ENCODE peak calls at places on chromosomes 11 and 22, in five cellular contexts. V, E, S, D and O are unnamed samples.
A peak's percentile ranks its signal among the peaks of the same experiment; 100 is the strongest.

GRCh38 chr11:104761511-104761910 is 136.7 kb downstream of the CASP12 start:
- DNase-seq in V (no peak), E (no peak), S (no peak), D (no peak), O (no peak)

GRCh38 chr11:7538023-7538422 is 24.2 kb downstream of the PPFIBP2 start:
- DNase-seq in V (no peak), E (no peak), S (peak; percentile 14), D (peak; percentile 58), O (no peak)

GRCh38 chr11:97989121-97989520 is 1031.6 kb upstream of the CNTN5 start:
- DNase-seq in V (no peak), E (no peak), S (no peak), D (no peak), O (no peak)

GRCh38 chr22:37198290-37199102 is 10.4 kb upstream of the C1QTNF6 start:
- DNase-seq in V (peak; percentile 86), E (peak; percentile 93), S (peak; percentile 70), D (peak; percentile 91), O (peak; percentile 91)

GRCh38 chr11:59822989-59823566 is 12.5 kb upstream of the MRPL16 start:
- DNase-seq in V (no peak), E (peak; percentile 57), S (peak; percentile 70), D (peak; percentile 41), O (peak; percentile 34)

GRCh38 chr11:34928960-34929680 is 12.7 kb downstream of the PDHX start:
- DNase-seq in V (no peak), E (no peak), S (peak; percentile 34), D (no peak), O (no peak)

GRCh38 chr22:24289781-24290181 is 19.1 kb downstream of the SPECC1L start:
- DNase-seq in V (no peak), E (no peak), S (peak; percentile 47), D (no peak), O (no peak)

GRCh38 chr11:27722117-27722844 is 22.0 kb upstream of the BDNF start:
- DNase-seq in V (no peak), E (peak; percentile 27), S (peak; percentile 32), D (no peak), O (peak; percentile 33)

GRCh38 chr11:116901211-116901610 is 63.8 kb upstream of the APOA1 start:
- DNase-seq in V (no peak), E (no peak), S (no peak), D (no peak), O (no peak)

GRCh38 chr22:44129614-44129976 is 51.1 kb upstream of the PARVG start:
- DNase-seq in V (no peak), E (no peak), S (no peak), D (no peak), O (no peak)

GRCh38 chr11:64763804-64764611 is 4.2 kb upstream of the PYGM start:
- DNase-seq in V (no peak), E (no peak), S (no peak), D (no peak), O (no peak)

GRCh38 chr11:64766881-64767280 is 7.1 kb upstream of the PYGM start:
- DNase-seq in V (no peak), E (no peak), S (no peak), D (no peak), O (no peak)

GRCh38 chr11:64765841-64766682 is 6.3 kb upstream of the PYGM start:
- DNase-seq in V (no peak), E (no peak), S (no peak), D (no peak), O (no peak)

GRCh38 chr11:64764753-64765152 is 5.0 kb upstream of the PYGM start:
- DNase-seq in V (no peak), E (no peak), S (no peak), D (no peak), O (no peak)

GRCh38 chr11:64765291-64765803 is 5.6 kb upstream of the PYGM start:
- DNase-seq in V (no peak), E (no peak), S (no peak), D (no peak), O (no peak)
- TF ChIP-seq CTCF in V (no peak), E (no peak), S (peak; percentile 21), D (no peak), O (peak; percentile 21)

GRCh38 chr22:32446321-32446720 is 17.9 kb downstream of the BPIFC start:
- DNase-seq in V (no peak), E (no peak), S (no peak), D (no peak), O (no peak)

GRCh38 chr22:32448980-32449379 is 15.3 kb downstream of the BPIFC start:
- DNase-seq in V (no peak), E (no peak), S (no peak), D (no peak), O (no peak)

GRCh38 chr22:32444068-32444467 is 20.2 kb downstream of the BPIFC start:
- DNase-seq in V (peak; percentile 4), E (peak; percentile 44), S (no peak), D (no peak), O (peak; percentile 15)
- TF ChIP-seq CTCF in V (no peak), E (no peak), S (no peak), D (no peak), O (no peak)

GRCh38 chr11:57641011-57641410 is 8.7 kb downstream of the YPEL4 start:
- DNase-seq in V (no peak), E (peak; percentile 42), S (peak; percentile 43), D (no peak), O (no peak)
- TF ChIP-seq CTCF in V (no peak), E (peak; percentile 12), S (peak; percentile 69), D (no peak), O (no peak)

DNA sequence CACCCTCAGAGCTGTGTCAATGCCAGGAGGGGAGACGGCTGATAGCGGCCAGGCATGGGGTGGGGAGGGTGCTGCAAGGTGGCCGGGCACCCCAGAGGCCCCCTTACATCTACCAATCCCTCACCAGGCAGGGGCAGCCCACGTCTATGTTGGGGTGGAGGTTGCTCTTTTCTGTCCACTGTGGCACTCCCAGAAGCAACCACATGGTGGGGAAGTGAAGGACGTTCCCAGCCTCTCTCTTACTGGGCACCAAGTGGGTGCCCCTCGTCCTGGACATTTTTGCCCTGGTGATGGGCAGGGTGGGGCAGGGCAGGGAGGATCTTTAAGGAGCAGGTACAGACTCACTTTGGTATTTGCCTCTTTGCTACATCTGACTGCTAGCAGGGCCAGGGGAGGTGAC is 47.5 kb downstream of the NECTIN1 start:
- DNase-seq in V (no peak), E (no peak), S (no peak), D (no peak), O (no peak)
- TF ChIP-seq CTCF in V (peak; percentile 35), E (no peak), S (peak; percentile 36), D (no peak), O (no peak)

GRCh38 chr11:112000703-112001102 is 24.5 kb upstream of the DLAT start:
- DNase-seq in V (no peak), E (no peak), S (no peak), D (no peak), O (no peak)

GRCh38 chr11:111992456-111992855 is 32.8 kb upstream of the DLAT start:
- DNase-seq in V (no peak), E (no peak), S (no peak), D (no peak), O (no peak)

GRCh38 chr11:111990381-111990780 is 34.8 kb upstream of the DLAT start:
- DNase-seq in V (no peak), E (no peak), S (no peak), D (no peak), O (no peak)

GRCh38 chr11:111999111-111999510 is 26.1 kb upstream of the DLAT start:
- DNase-seq in V (no peak), E (no peak), S (no peak), D (no peak), O (no peak)

GRCh38 chr11:111996129-111996528 is 29.1 kb upstream of the DLAT start:
- DNase-seq in V (no peak), E (no peak), S (no peak), D (no peak), O (no peak)
- TF ChIP-seq CTCF in V (no peak), E (no peak), S (no peak), D (no peak), O (no peak)

GRCh38 chr11:74543991-74544390 is 48.4 kb upstream of the POLD3 start:
- DNase-seq in V (no peak), E (no peak), S (no peak), D (no peak), O (no peak)
- TF ChIP-seq CTCF in V (no peak), E (no peak), S (no peak), D (no peak), O (no peak)

DNA sequence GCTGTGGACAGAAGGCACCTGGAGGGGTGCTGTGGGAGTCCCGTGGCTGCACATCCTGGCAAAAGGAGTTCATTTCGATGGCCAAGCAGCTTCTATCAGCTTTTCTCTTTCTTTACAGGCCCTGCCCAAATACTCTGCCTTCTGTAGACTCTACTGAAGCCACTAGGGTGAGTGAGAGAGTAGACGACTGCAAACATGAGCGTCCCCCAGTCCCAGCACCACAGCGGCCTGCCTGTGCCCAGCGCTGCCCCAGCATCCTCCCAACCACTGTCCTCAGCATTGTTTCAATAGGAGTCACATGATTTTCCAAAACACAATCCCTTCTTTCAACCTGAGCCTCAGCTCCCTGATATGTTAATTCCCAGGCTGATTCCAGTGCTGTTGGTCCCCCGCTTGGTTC is 110.0 kb downstream of the KIRREL3 start:
- DNase-seq in V (no peak), E (no peak), S (no peak), D (no peak), O (peak; percentile 25)
- TF ChIP-seq CTCF in V (no peak), E (no peak), S (no peak), D (no peak), O (no peak)